ENCODE peak calls at places on chromosomes 5 and 9, in five cellular contexts. Y is neural crest cell, H is GM10248, M is mammary epithelial cell, C is AG04450. Z is an unnamed sample.

GRCh38 chr5:38809388-38810359 is 36.1 kb upstream of the OSMR start:
- DNase-seq in M (peak; percentile 62), C (peak; percentile 92), Y (peak; percentile 85), H (peak; percentile 68), Z (peak; percentile 86)

GRCh38 chr5:112202694-112203093 is 216.4 kb downstream of the EPB41L4A start:
- DNase-seq in M (peak; percentile 52), Y (no peak), C (no peak), H (no peak), Z (no peak)

GRCh38 chr9:128419061-128419925 is 1.4 kb upstream of the CERCAM start:
- DNase-seq in H (no peak), C (no peak), Y (no peak), M (no peak), Z (peak; percentile 53)

GRCh38 chr5:157594237-157594636 is 18.7 kb upstream of the ADAM19 start:
- DNase-seq in M (no peak), Y (no peak), C (no peak), H (no peak), Z (no peak)

GRCh38 chr5:79200573-79201183 is 35.3 kb upstream of the JMY start:
- DNase-seq in C (no peak), H (peak; percentile 44), Y (no peak), M (no peak), Z (no peak)

GRCh38 chr9:107703651-107704050 is 214.1 kb upstream of the KLF4 start:
- DNase-seq in H (no peak), M (no peak), Y (no peak), C (no peak), Z (no peak)

GRCh38 chr9:78973906-78974305 is 597.9 kb upstream of the TLE4 start:
- DNase-seq in Y (no peak), M (peak; percentile 87), H (no peak), C (peak; percentile 2), Z (no peak)

GRCh38 chr9:82912639-82913038 is 150.3 kb downstream of the RASEF start:
- DNase-seq in Y (no peak), M (no peak), C (no peak), H (no peak), Z (no peak)

GRCh38 chr5:179680780-179681411 is at the start of gene CBY3:
- DNase-seq in H (peak; percentile 6), M (no peak), Y (no peak), C (no peak), Z (no peak)

GRCh38 chr5:120388016-120388781 is 75.9 kb upstream of the PRR16 start:
- DNase-seq in H (no peak), Y (no peak), M (peak; percentile 88), C (peak; percentile 77), Z (no peak)

GRCh38 chr5:10607023-10607665 is 43.3 kb downstream of the ANKRD33B start:
- DNase-seq in Y (peak; percentile 19), C (no peak), M (no peak), H (peak; percentile 71), Z (no peak)

GRCh38 chr5:1162729-1163128 is 38.7 kb upstream of the SLC6A19 start:
- DNase-seq in H (no peak), C (no peak), Y (no peak), M (no peak), Z (no peak)

GRCh38 chr9:92328225-92328624 is 2.5 kb downstream of the CENPP start:
- DNase-seq in Y (no peak), H (peak; percentile 26), M (peak; percentile 31), C (peak; percentile 41), Z (no peak)
- TF ChIP-seq CTCF in Y (peak; percentile 38), H (peak; percentile 9), M (peak; percentile 46), C (peak; percentile 55), Z (no peak)

GRCh38 chr5:109476292-109476691 is 66.5 kb upstream of the PJA2 start:
- DNase-seq in H (no peak), M (no peak), Y (no peak), C (no peak), Z (no peak)

GRCh38 chr5:109483395-109483974 is 73.7 kb upstream of the PJA2 start:
- DNase-seq in H (no peak), Y (no peak), M (no peak), C (no peak), Z (no peak)

GRCh38 chr5:109482748-109483147 is 73.0 kb upstream of the PJA2 start:
- DNase-seq in H (no peak), C (no peak), Y (no peak), M (no peak), Z (no peak)

GRCh38 chr5:109478830-109479229 is 69.1 kb upstream of the PJA2 start:
- DNase-seq in M (no peak), C (no peak), Y (no peak), H (no peak), Z (no peak)

DNA sequence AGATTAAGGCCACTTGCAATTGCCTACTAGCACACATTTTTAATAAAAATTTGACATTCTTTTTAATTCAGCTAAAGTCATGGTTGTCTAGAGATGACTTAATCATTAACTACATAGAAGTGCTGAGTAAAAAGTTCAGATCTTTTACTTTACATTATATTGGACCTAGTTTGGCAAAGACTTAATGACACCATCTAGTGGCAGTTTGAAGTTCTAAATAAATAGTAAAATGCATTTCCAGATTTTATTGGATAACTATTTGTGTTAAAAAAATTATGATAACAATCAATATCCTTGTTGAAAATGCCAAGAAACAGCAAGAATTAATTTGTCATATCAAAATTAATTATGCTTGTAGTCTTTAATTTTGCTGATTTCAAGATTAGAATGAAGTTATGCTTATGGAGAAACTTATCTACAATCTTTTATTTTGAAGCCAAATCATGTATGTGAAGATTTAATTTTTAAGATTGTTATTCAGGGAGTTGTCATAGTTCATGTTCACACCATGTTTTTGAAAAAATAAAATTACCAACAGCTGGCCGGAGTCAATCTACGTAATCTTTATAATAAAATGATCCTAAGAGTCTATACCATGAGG is 69.6 kb upstream of the PJA2 start:
- DNase-seq in H (peak; percentile 13), M (no peak), Y (no peak), C (no peak), Z (no peak)
- TF ChIP-seq CTCF in H (peak; percentile 40), M (peak; percentile 57), Y (peak; percentile 70), C (peak; percentile 53), Z (peak; percentile 27)

DNA sequence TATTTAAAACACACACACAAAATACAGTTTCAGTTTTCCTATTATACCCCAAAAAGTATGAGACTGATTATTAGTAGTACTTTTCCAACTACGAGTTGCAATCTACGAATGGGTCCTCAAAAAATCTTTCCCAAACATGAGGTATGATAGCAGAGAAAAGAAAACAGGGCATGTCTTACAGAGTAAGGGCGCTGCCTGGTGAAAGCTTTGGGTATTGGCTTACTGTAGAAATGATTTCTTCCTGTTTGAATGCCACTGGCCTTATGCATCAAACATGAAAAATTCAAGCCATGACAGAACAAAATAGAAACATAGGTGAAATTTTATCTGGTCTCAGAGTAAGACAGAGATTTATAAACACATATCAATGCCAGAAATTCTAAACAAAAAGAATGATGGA is 448.0 kb downstream of the SPOCK1 start:
- DNase-seq in H (no peak), Y (no peak), C (no peak), M (peak; percentile 2), Z (no peak)
- TF ChIP-seq CTCF in H (no peak), Y (peak; percentile 45), C (peak; percentile 41), M (peak; percentile 38), Z (no peak)

GRCh38 chr9:114097613-114098020 is 1.5 kb downstream of the KIF12 start:
- DNase-seq in H (no peak), Y (no peak), M (peak; percentile 51), C (no peak), Z (no peak)

GRCh38 chr9:114099523-114100270 is 605 bp upstream of the KIF12 start:
- DNase-seq in Y (no peak), M (no peak), C (no peak), H (no peak), Z (no peak)

GRCh38 chr9:114098021-114098659 is 952 bp downstream of the KIF12 start:
- DNase-seq in H (no peak), M (peak; percentile 28), C (no peak), Y (no peak), Z (peak; percentile 56)

GRCh38 chr9:114100536-114100935 is 1.4 kb upstream of the KIF12 start:
- DNase-seq in M (no peak), C (no peak), H (no peak), Y (no peak), Z (no peak)

GRCh38 chr9:114098660-114099522 is at the start of gene KIF12:
- DNase-seq in H (no peak), M (no peak), Y (peak; percentile 21), C (no peak), Z (no peak)
- TF ChIP-seq CTCF in H (no peak), M (no peak), Y (no peak), C (no peak), Z (no peak)

GRCh38 chr5:141399555-141400258 is 2.0 kb downstream of the PCDHGB5 start:
- DNase-seq in C (no peak), M (no peak), Y (no peak), H (no peak), Z (no peak)

GRCh38 chr5:141403387-141403786 is 809 bp downstream of the PCDHGA9 start:
- DNase-seq in Y (no peak), C (no peak), M (no peak), H (no peak), Z (no peak)

GRCh38 chr5:141398608-141399007 is 861 bp downstream of the PCDHGB5 start:
- DNase-seq in H (no peak), C (no peak), Y (no peak), M (no peak), Z (no peak)

DNA sequence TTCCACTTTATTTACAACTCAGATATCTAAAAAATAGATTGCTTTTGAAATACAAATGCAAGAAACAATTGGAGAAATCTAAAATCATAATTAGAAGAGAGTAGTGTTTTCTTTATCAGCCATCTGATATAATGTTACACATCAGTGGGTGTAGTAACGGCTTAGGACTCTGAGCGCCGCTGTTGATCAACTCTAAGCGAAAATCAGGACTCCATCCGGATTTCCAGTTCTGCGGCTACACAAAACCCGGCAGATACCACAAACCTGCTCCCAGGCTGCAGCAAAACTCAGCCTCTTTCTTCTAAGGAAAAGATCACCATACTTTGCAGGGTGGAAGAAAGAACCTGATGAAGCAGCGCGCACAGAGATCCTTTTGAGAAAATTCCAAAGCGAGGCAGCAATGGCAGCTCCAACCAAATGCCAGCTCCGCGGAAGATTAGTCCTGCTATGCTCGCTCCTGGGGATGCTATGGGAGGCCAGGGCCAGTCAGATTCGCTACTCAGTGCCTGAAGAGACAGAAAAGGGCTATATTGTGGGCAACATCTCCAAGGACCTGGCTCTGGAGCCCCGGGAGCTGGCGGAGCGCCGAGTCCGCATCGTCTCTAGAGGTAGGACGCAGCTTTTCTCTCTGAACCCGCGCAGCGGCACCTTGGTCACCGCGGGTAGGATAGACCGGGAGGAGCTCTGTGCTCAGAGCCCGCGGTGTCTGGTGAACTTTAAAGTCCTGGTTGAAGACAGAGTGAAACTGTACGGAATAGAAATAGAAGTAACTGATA is at the start of gene PCDHGA9:
- DNase-seq in M (peak; percentile 15), H (no peak), C (no peak), Y (no peak), Z (no peak)
- TF ChIP-seq CTCF in M (peak; percentile 12), H (peak; percentile 15), C (peak; percentile 53), Y (no peak), Z (no peak)